ENCODE peak calls at places on chromosomes 5 and 9, in nine cellular contexts. U is uterus, A is adrenal gland, Y is stomach, H is body of pancreas, E is upper lobe of left lung, W is endothelial cell of umbilical vein, K is breast epithelium, L is H54. B is an unnamed sample.

GRCh38 chr5:133831506-133832224 is 136.8 kb downstream of the C5orf15 start:
- DNase-seq in U (no peak), A (no peak), Y (no peak), H (no peak), E (no peak), W (peak; percentile 92), K (no peak), L (no peak), B (no peak)

GRCh38 chr9:121744002-121744686 is 92.7 kb downstream of the DAB2IP start:
- DNase-seq in U (no peak), A (peak; percentile 79), Y (peak; percentile 73), H (peak; percentile 66), E (no peak), W (peak; percentile 57), K (peak; percentile 85), L (peak; percentile 71), B (peak; percentile 44)

GRCh38 chr9:18059447-18059846 is 414.5 kb upstream of the ADAMTSL1 start:
- DNase-seq in U (no peak), A (no peak), Y (no peak), H (no peak), E (no peak), W (no peak), K (no peak), L (no peak), B (no peak)

GRCh38 chr5:67194169-67194568 is 2.4 kb downstream of the CD180 start:
- DNase-seq in U (no peak), A (no peak), Y (no peak), H (no peak), E (no peak), W (no peak), K (no peak), L (no peak), B (no peak)

GRCh38 chr9:122180633-122181032 is 20.9 kb downstream of the MORN5 start:
- DNase-seq in U (peak; percentile 24), A (peak; percentile 47), Y (no peak), H (no peak), E (no peak), W (peak; percentile 27), K (no peak), L (peak; percentile 82), B (peak; percentile 64)

GRCh38 chr9:93256878-93257807 is 73.2 kb downstream of the WNK2 start:
- DNase-seq in U (no peak), A (peak; percentile 14), Y (peak; percentile 23), H (peak; percentile 10), E (no peak), W (no peak), K (peak; percentile 12), L (no peak), B (no peak)

GRCh38 chr9:110952018-110952864 is 86.0 kb downstream of the LPAR1 start:
- DNase-seq in U (no peak), A (no peak), Y (no peak), H (no peak), E (no peak), W (no peak), K (no peak), L (no peak), B (no peak)

GRCh38 chr5:127001621-127002296 is 28.6 kb downstream of the MARCHF3 start:
- DNase-seq in U (no peak), A (no peak), Y (no peak), H (no peak), E (no peak), W (peak; percentile 76), K (no peak), L (peak; percentile 40), B (peak; percentile 38)

GRCh38 chr5:32144637-32145207 is 29.4 kb downstream of the GOLPH3 start:
- DNase-seq in U (no peak), A (peak; percentile 48), Y (peak; percentile 44), H (peak; percentile 43), E (no peak), W (no peak), K (no peak), L (no peak), B (no peak)

GRCh38 chr5:82334856-82335255 is 56.7 kb upstream of the RPS23 start:
- DNase-seq in U (no peak), A (no peak), Y (no peak), H (no peak), E (no peak), W (no peak), K (no peak), L (no peak), B (no peak)

GRCh38 chr5:50969207-50970145 is 303.0 kb downstream of the PARP8 start:
- DNase-seq in U (no peak), A (no peak), Y (no peak), H (no peak), E (peak; percentile 74), W (no peak), K (no peak), L (no peak), B (no peak)

GRCh38 chr9:136665111-136665703 is 2.5 kb downstream of the EGFL7 start:
- DNase-seq in U (no peak), A (no peak), Y (no peak), H (no peak), E (no peak), W (peak; percentile 28), K (no peak), L (no peak), B (peak; percentile 56)

GRCh38 chr5:63293317-63293716 is 668.9 kb downstream of the HTR1A start:
- DNase-seq in U (no peak), A (no peak), Y (no peak), H (no peak), E (no peak), W (no peak), K (no peak), L (no peak), B (no peak)

GRCh38 chr5:80181618-80182211 is 74.1 kb downstream of the SERINC5 start:
- DNase-seq in U (peak; percentile 22), A (peak; percentile 78), Y (peak; percentile 91), H (peak; percentile 74), E (no peak), W (no peak), K (peak; percentile 86), L (no peak), B (peak; percentile 87)

GRCh38 chr5:16901038-16901644 is 34.9 kb downstream of the MYO10 start:
- DNase-seq in U (no peak), A (no peak), Y (no peak), H (no peak), E (peak; percentile 61), W (no peak), K (no peak), L (no peak), B (no peak)

GRCh38 chr5:169637856-169638190 is 748 bp downstream of the DOCK2 start:
- DNase-seq in U (no peak), A (no peak), Y (peak; percentile 39), H (no peak), E (no peak), W (no peak), K (no peak), L (no peak), B (no peak)
- TF ChIP-seq POLR2A in U (no peak), A (no peak), Y (no peak), H (no peak), E (no peak), W (no peak), K (no peak), L (no peak), B (no peak)

GRCh38 chr5:138469540-138470321 is 4.5 kb downstream of the EGR1 start:
- DNase-seq in U (peak; percentile 41), A (peak; percentile 79), Y (peak; percentile 55), H (no peak), E (no peak), W (peak; percentile 22), K (peak; percentile 78), L (no peak), B (no peak)

GRCh38 chr5:138468133-138468965 is 3.1 kb downstream of the EGR1 start:
- DNase-seq in U (no peak), A (no peak), Y (no peak), H (no peak), E (no peak), W (peak; percentile 1), K (no peak), L (no peak), B (no peak)

GRCh38 chr5:138470322-138471285 is 5.3 kb downstream of the EGR1 start:
- DNase-seq in U (no peak), A (peak; percentile 67), Y (no peak), H (no peak), E (no peak), W (peak; percentile 8), K (peak; percentile 41), L (no peak), B (no peak)

GRCh38 chr5:138467711-138468132 is 2.4 kb downstream of the EGR1 start:
- DNase-seq in U (no peak), A (peak; percentile 66), Y (peak; percentile 52), H (peak; percentile 43), E (no peak), W (no peak), K (peak; percentile 32), L (no peak), B (peak; percentile 48)

GRCh38 chr5:138468966-138469539 is 3.8 kb downstream of the EGR1 start:
- DNase-seq in U (no peak), A (no peak), Y (peak; percentile 51), H (no peak), E (no peak), W (peak; percentile 3), K (no peak), L (no peak), B (no peak)
- TF ChIP-seq POLR2A in U (no peak), A (no peak), Y (no peak), H (no peak), E (no peak), W (no peak), K (no peak), L (no peak), B (no peak)

DNA sequence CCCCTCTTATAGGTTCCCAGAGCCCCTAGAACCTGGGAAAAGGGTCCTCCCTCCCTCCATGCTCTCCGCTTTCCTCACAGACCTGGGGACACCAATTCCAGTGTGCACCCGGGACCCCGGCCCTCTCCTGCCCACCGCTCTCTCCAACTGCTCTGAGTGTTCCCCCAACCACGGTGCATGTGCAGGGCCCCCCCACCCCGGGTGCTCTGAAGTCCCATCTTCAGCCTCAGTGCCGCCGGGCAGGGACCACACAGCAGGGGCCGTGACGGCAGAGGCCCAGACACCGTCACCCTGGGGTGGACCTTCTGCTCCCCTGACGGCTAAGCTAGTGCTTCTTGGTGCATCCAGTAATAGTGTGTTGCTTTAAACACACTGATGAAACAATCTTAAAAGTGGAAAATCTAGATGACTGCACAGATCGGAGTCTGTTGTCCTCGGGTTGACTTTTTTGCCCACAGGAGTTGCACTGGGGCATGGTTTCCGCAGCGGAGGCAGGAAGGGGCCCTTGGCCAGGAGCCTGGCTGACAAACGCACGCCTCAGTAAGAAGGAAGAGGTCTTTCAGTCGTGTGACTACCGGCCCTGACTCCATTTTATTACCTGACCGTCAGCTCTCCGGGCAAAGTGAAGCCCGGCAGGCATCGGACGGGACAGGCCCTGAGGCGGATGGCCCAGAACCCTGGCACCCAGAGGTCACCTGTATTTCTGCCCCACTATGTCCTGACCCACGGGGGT is 36.2 kb upstream of the SLC6A3 start:
- DNase-seq in U (no peak), A (no peak), Y (no peak), H (no peak), E (peak; percentile 65), W (no peak), K (no peak), L (no peak), B (no peak)
- TF ChIP-seq POLR2A in U (no peak), A (no peak), Y (no peak), H (no peak), E (no peak), W (no peak), K (no peak), L (no peak), B (no peak)

DNA sequence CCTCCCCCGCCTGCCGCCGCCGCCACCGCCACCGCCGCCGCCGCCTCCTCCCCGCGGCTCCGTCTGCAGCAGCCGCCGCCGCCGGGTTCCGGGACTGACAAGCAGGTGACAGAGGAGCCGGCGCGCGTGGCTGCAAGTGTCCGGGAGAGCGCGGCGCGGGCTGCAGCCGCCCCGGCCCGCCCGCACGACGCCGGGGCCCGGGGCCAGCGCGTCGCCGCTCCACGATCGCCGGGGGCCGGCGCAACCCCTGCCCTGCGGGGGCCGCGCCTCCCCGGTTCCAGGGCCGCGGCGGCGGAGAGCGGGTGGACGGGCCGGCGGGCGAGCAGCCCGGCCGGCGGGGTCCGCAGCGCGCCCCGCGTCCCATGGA is 343 bp downstream of the LMX1B start:
- DNase-seq in U (no peak), A (no peak), Y (no peak), H (no peak), E (peak; percentile 79), W (no peak), K (no peak), L (no peak), B (peak; percentile 10)
- TF ChIP-seq POLR2A in U (no peak), A (no peak), Y (no peak), H (no peak), E (no peak), W (no peak), K (no peak), L (no peak), B (no peak)

B was measured in erythroblast.